ENCODE peak calls at places on chromosome 16, in four cellular contexts. T, Y, H and I are unnamed samples.
A peak's percentile ranks its signal among the peaks of the same experiment; 100 is the strongest.

GRCh38 chr16:87541004-87541881 is 48.4 kb upstream of the ZCCHC14 start:
- DNase-seq in H (peak; percentile 85), T (peak; percentile 91), Y (no peak), I (no peak)

GRCh38 chr16:6095414-6095813 is 997.8 kb upstream of the EEF2KMT start:
- DNase-seq in T (no peak), H (no peak), Y (no peak), I (no peak)

GRCh38 chr16:26214694-26215093 is 522.9 kb downstream of the HS3ST4 start:
- DNase-seq in T (no peak), Y (no peak), H (no peak), I (no peak)

GRCh38 chr16:19926449-19927390 is 42.1 kb upstream of the GPRC5B start:
- DNase-seq in Y (no peak), T (no peak), H (no peak), I (no peak)

GRCh38 chr16:31458073-31458834 is 1.0 kb upstream of the ARMC5 start:
- DNase-seq in H (peak; percentile 54), Y (peak; percentile 68), T (peak; percentile 77), I (no peak)

GRCh38 chr16:47592232-47592631 is 131.1 kb downstream of the PHKB start:
- DNase-seq in H (no peak), T (no peak), Y (no peak), I (no peak)

GRCh38 chr16:71440669-71441347 is 1.0 kb downstream of the TLE7 start:
- DNase-seq in Y (no peak), T (no peak), H (no peak), I (no peak)

GRCh38 chr16:80507538-80507937 is 33.3 kb upstream of the DYNLRB2 start:
- DNase-seq in T (no peak), H (no peak), Y (peak; percentile 38), I (no peak)

GRCh38 chr16:72961115-72961832 is 86.7 kb downstream of the ZFHX3 start:
- DNase-seq in T (no peak), H (peak; percentile 97), Y (peak; percentile 57), I (no peak)

GRCh38 chr16:89721644-89722391 is 481 bp downstream of the ZNF276 start:
- DNase-seq in Y (peak; percentile 61), T (peak; percentile 89), H (peak; percentile 40), I (peak; percentile 80)

GRCh38 chr16:8721693-8722348 is 47.4 kb downstream of the ABAT start:
- DNase-seq in H (no peak), Y (no peak), T (no peak), I (no peak)

GRCh38 chr16:901715-902601 is 68.8 kb downstream of the LMF1 start:
- DNase-seq in T (peak; percentile 73), H (no peak), Y (peak; percentile 15), I (peak; percentile 60)

GRCh38 chr16:55949518-55949917 is 74.3 kb upstream of the CES5A start:
- DNase-seq in H (no peak), Y (no peak), T (no peak), I (no peak)

GRCh38 chr16:89958068-89958467 is 9.5 kb downstream of the DEF8 start:
- DNase-seq in T (no peak), H (peak; percentile 68), Y (no peak), I (no peak)

GRCh38 chr16:19135896-19136438 is 22.2 kb downstream of the ITPRIPL2 start:
- DNase-seq in Y (no peak), H (no peak), T (no peak), I (peak; percentile 91)

GRCh38 chr16:31149894-31150890 is at the start of gene PRSS36:
- DNase-seq in T (no peak), H (no peak), Y (no peak), I (no peak)

GRCh38 chr16:24838554-24839266 is 7.1 kb upstream of the SLC5A11 start:
- DNase-seq in Y (no peak), T (no peak), H (no peak), I (no peak)

GRCh38 chr16:51429041-51429440 is 278.0 kb upstream of the SALL1 start:
- DNase-seq in H (no peak), Y (no peak), T (no peak), I (no peak)

GRCh38 chr16:23061669-23062068 is 87.6 kb downstream of the USP31 start:
- DNase-seq in Y (no peak), T (no peak), H (no peak), I (no peak)

GRCh38 chr16:83692224-83692623 is 115.6 kb upstream of the HSBP1 start:
- DNase-seq in Y (no peak), H (peak; percentile 67), T (peak; percentile 32), I (no peak)

GRCh38 chr16:27067138-27067537 is 411 bp downstream of the C16orf82 start:
- DNase-seq in T (no peak), H (no peak), Y (no peak), I (no peak)

GRCh38 chr16:76964464-76965154 is 226.4 kb upstream of the MON1B start:
- DNase-seq in Y (no peak), H (no peak), T (no peak), I (no peak)

GRCh38 chr16:13307255-13307654 is 405.9 kb downstream of the SHISA9 start:
- DNase-seq in Y (no peak), H (peak; percentile 75), T (no peak), I (peak; percentile 84)

GRCh38 chr16:50246299-50247122 is 19.8 kb upstream of the ADCY7 start:
- DNase-seq in Y (no peak), T (peak; percentile 85), H (peak; percentile 57), I (no peak)

GRCh38 chr16:58264961-58265479 is 29.8 kb downstream of the PRSS54 start:
- DNase-seq in H (peak; percentile 24), Y (no peak), T (no peak), I (no peak)

GRCh38 chr16:55779391-55780094 is 53.4 kb downstream of the CES1 start:
- DNase-seq in T (no peak), H (no peak), Y (no peak), I (no peak)

GRCh38 chr16:75485230-75486013 is 9.8 kb downstream of the CHST6 start:
- DNase-seq in Y (no peak), T (no peak), H (no peak), I (no peak)

GRCh38 chr16:51994597-51994996 is 552.3 kb downstream of the TOX3 start:
- DNase-seq in Y (no peak), H (peak; percentile 48), T (no peak), I (peak; percentile 94)

GRCh38 chr16:324451-325334 is 27.8 kb downstream of the AXIN1 start:
- DNase-seq in Y (no peak), T (peak; percentile 74), H (no peak), I (no peak)

GRCh38 chr16:57447142-57447962 is at the start of the genes CIAPIN1 and COQ9:
- DNase-seq in Y (peak; percentile 95), H (peak; percentile 97), T (peak; percentile 99), I (peak; percentile 95)

GRCh38 chr16:70160821-70161220 is 12.8 kb upstream of the CLEC18C start:
- DNase-seq in Y (no peak), H (no peak), T (peak; percentile 78), I (no peak)

GRCh38 chr16:71338193-71338592 is 20.3 kb upstream of the CALB2 start:
- DNase-seq in T (no peak), H (no peak), Y (no peak), I (no peak)

GRCh38 chr16:79747688-79748087 is 147.2 kb upstream of the MAF start:
- DNase-seq in H (no peak), T (no peak), Y (no peak), I (no peak)

GRCh38 chr16:27446721-27447120 is 44.7 kb downstream of the IL21R start:
- DNase-seq in H (no peak), Y (no peak), T (peak; percentile 51), I (no peak)

GRCh38 chr16:22004321-22004720 is 3.4 kb upstream of the PDZD9 start:
- DNase-seq in T (no peak), H (no peak), Y (no peak), I (no peak)

GRCh38 chr16:54936086-54936978 is 5.7 kb downstream of the IRX5 start:
- DNase-seq in H (no peak), T (no peak), Y (no peak), I (no peak)

GRCh38 chr16:1533443-1533951 is at the start of gene TMEM204:
- DNase-seq in Y (peak; percentile 79), H (peak; percentile 66), T (peak; percentile 88), I (no peak)

GRCh38 chr16:76931186-76931585 is 259.8 kb upstream of the MON1B start:
- DNase-seq in T (no peak), H (no peak), Y (no peak), I (no peak)

GRCh38 chr16:28529124-28529523 is 9.7 kb downstream of the NUPR1 start:
- DNase-seq in Y (no peak), H (no peak), T (no peak), I (no peak)
- H3K4me1 ChIP-seq in Y (peaks cover 3% of the 10 kb centered on the region), H (no peaks in the 10 kb centered on the region), T (no peaks in the 10 kb centered on the region), I (peaks cover 5% of the 10 kb centered on the region)

DNA sequence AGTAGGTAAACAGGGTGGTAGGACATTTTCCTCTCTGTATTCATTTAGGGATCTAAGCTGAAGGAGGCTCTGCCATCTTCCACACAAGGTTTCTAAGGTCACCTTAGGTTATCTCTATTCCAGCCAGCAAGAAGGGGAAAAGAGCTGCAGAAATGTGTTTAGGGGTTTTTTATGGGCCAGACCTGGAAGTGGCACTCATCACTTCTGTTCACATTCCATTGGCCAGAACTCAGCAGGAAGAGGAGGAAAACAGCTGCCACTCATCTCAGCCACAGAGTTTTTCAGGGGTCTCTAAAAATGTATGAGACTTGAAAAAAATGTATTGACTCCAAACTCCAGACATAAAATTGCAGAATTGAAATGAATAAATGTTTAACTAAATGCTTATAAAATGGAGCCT is 65.8 kb downstream of the FTO start:
- DNase-seq in H (no peak), Y (no peak), T (no peak), I (no peak)
- H3K4me1 ChIP-seq in H (peaks cover 41% of the 10 kb centered on the region), Y (peaks cover 20% of the 10 kb centered on the region), T (peaks cover 3% of the 10 kb centered on the region), I (peaks cover 44% of the 10 kb centered on the region)

GRCh38 chr16:15900901-15901465 is 12.6 kb upstream of the CEP20 start:
- DNase-seq in Y (no peak), T (no peak), H (no peak), I (no peak)
- H3K4me1 ChIP-seq in Y (no peaks in the 10 kb centered on the region), T (no peaks in the 10 kb centered on the region), H (no peaks in the 10 kb centered on the region), I (peaks cover 26% of the 10 kb centered on the region)

GRCh38 chr16:85618509-85618908 is 5.4 kb downstream of the GSE1 start:
- DNase-seq in H (no peak), Y (no peak), T (no peak), I (no peak)

GRCh38 chr16:85615852-85616607 is 2.9 kb downstream of the GSE1 start:
- DNase-seq in Y (peak; percentile 80), H (peak; percentile 89), T (peak; percentile 92), I (no peak)

GRCh38 chr16:85617948-85618347 is 4.8 kb downstream of the GSE1 start:
- DNase-seq in H (no peak), Y (no peak), T (no peak), I (no peak)

GRCh38 chr16:85615014-85615851 is 2.1 kb downstream of the GSE1 start:
- DNase-seq in T (no peak), Y (peak; percentile 52), H (no peak), I (peak; percentile 98)

DNA sequence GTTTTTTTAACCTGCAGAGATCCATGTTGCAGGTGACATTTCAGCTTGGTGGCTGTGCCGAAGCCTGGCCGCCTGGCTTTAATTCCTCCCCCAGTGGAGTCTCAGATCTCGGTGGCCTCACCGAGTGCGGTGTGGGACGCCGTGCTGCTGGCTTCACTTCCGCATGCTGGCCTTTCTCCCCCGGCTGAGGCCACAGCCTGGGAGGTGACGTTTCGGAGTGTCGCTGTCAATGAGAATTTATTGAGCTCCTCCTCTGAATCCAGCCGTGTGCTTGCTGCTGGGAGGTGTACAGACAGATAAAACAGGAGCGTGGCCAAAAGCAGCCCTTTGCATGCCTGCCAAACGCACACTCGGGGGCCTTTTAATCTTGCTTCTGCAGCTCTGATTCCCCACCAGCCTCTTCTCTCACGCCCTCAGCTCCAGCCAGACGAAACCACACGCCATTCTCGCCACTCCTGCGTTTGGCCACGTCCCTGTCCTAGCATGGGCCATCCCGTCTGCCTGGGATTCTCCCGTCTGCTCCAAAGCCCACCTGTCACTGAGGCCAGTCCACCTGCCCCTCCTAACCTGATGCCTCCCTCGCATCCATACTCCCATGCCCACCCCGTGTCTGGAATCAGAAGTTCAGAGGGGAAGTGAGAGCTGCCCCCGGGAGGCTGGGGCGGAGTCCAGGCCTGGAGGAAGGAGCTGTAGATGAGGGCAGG is 3.6 kb downstream of the GSE1 start:
- DNase-seq in T (no peak), Y (no peak), H (no peak), I (no peak)
- H3K4me1 ChIP-seq in T (no peaks in the 10 kb centered on the region), Y (peaks cover 51% of the 10 kb centered on the region), H (peaks cover 9% of the 10 kb centered on the region), I (peaks cover 7% of the 10 kb centered on the region)